ENCODE peak calls at places on chromosomes 6 and 20, in seven cellular contexts. Y is A549, C is tibial nerve, H is esophagus muscularis mucosa, X is IMR-90, L is Peyer's patch, R is upper lobe of left lung. A is an unnamed sample. For H3K4me1, the result is how much of the 10 kb centered on the place peaks cover.

GRCh38 chr20:36644032-36644712 is 1.8 kb downstream of the SLA2 start:
- DNase-seq in R (no peak), Y (no peak), L (peak), H (no peak), C (no peak), X (no peak), A (no peak)

GRCh38 chr20:53829086-53829703 is 235.6 kb upstream of the ZNF217 start:
- DNase-seq in Y (peak), R (no peak), C (peak), X (peak), H (no peak), L (no peak), A (peak)

GRCh38 chr20:2986466-2986865 is 57.0 kb upstream of the GNRH2 start:
- DNase-seq in X (peak), R (no peak), Y (no peak), C (no peak), L (no peak), H (no peak), A (no peak)

GRCh38 chr20:31485450-31486339 is 10.6 kb downstream of the REM1 start:
- DNase-seq in L (no peak), Y (no peak), C (peak), H (no peak), X (peak), R (peak), A (no peak)

GRCh38 chr6:169099411-169100202 is 154.0 kb downstream of the THBS2 start:
- DNase-seq in R (no peak), H (peak), C (no peak), L (no peak), X (peak), Y (peak), A (no peak)

GRCh38 chr20:38862226-38862625 is 56.7 kb downstream of the PPP1R16B start:
- DNase-seq in C (no peak), R (no peak), X (no peak), H (no peak), L (no peak), Y (no peak), A (no peak)

GRCh38 chr6:12010635-12011275 is 1.4 kb upstream of the HIVEP1 start:
- DNase-seq in R (peak), X (no peak), H (peak), C (peak), L (peak), Y (peak), A (peak)

GRCh38 chr6:35453236-35453635 is 1.1 kb downstream of the FANCE start:
- DNase-seq in R (no peak), L (no peak), C (no peak), X (no peak), Y (no peak), H (no peak), A (no peak)

GRCh38 chr20:11585752-11586352 is 331.8 kb upstream of the BTBD3 start:
- DNase-seq in C (no peak), Y (peak), L (no peak), H (no peak), X (peak), R (no peak), A (no peak)

GRCh38 chr6:30829016-30829415 is 55.3 kb upstream of the DDR1 start:
- DNase-seq in X (no peak), Y (no peak), H (no peak), R (no peak), L (no peak), C (no peak), A (no peak)

GRCh38 chr6:53041356-53041755 is 23.8 kb upstream of the FBXO9 start:
- DNase-seq in L (no peak), X (peak), Y (no peak), R (no peak), C (no peak), H (no peak), A (no peak)

GRCh38 chr20:48682529-48683385 is 145.0 kb downstream of the PREX1 start:
- DNase-seq in Y (no peak), R (peak), C (peak), H (no peak), L (peak), X (peak), A (peak)

GRCh38 chr6:12296255-12296573 is 6.1 kb downstream of the EDN1 start:
- DNase-seq in Y (peak), H (no peak), C (no peak), R (no peak), L (no peak), X (peak), A (no peak)

GRCh38 chr6:138500867-138501446 is 1.7 kb upstream of the NHSL1 start:
- DNase-seq in Y (no peak), R (no peak), C (no peak), L (no peak), X (peak), H (no peak), A (no peak)

GRCh38 chr20:62352402-62353288 is 14.5 kb downstream of the LAMA5 start:
- DNase-seq in R (peak), H (no peak), Y (peak), X (no peak), C (no peak), L (no peak), A (peak)

GRCh38 chr6:125432968-125433367 is 131.2 kb upstream of the HDDC2 start:
- DNase-seq in X (no peak), R (no peak), Y (no peak), H (no peak), C (no peak), L (no peak), A (no peak)

GRCh38 chr6:137224890-137225198 is 5.7 kb upstream of the IFNGR1 start:
- DNase-seq in R (no peak), X (no peak), Y (no peak), H (no peak), C (no peak), L (peak), A (no peak)

GRCh38 chr6:138752017-138752416 is 21.6 kb upstream of the CCDC28A start:
- DNase-seq in X (no peak), H (no peak), C (no peak), Y (no peak), L (no peak), R (no peak), A (no peak)

GRCh38 chr6:30841644-30842504 is 42.4 kb upstream of the DDR1 start:
- DNase-seq in C (no peak), Y (no peak), H (no peak), L (no peak), R (no peak), X (peak), A (no peak)

GRCh38 chr6:163338671-163339405 is 75.7 kb upstream of the QKI start:
- DNase-seq in R (no peak), Y (no peak), L (no peak), C (no peak), H (no peak), X (peak), A (peak)

GRCh38 chr6:163336961-163337360 is 77.6 kb upstream of the QKI start:
- DNase-seq in C (no peak), R (no peak), H (no peak), L (no peak), Y (no peak), X (no peak), A (no peak)

GRCh38 chr6:163339466-163339865 is 75.1 kb upstream of the QKI start:
- DNase-seq in H (no peak), L (no peak), X (no peak), Y (no peak), C (no peak), R (no peak), A (no peak)

GRCh38 chr6:163335671-163336545 is 78.6 kb upstream of the QKI start:
- DNase-seq in Y (no peak), X (peak), L (no peak), C (no peak), H (no peak), R (no peak), A (peak)

DNA sequence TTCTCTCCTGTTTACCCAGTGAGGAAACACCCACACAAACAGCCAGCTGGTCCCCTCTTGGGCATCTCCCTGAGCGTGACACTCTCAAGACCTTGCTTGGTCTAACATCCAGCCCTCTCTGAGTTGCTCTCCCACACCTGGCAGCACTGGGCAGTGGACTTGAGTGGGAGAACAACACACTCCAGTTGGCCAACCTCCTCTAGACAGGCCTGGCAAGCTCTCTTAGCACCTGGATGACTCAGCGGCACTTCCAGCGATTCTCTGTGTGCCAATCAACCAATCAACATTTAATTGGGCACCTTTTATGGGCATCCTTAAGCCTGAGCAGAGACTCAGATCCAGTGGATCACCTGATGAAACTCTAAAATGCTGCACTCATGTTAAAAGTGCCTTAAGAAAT is 76.6 kb upstream of the QKI start:
- DNase-seq in H (no peak), C (no peak), X (no peak), L (no peak), R (no peak), Y (no peak), A (no peak)
- TF ChIP-seq CTCF in H (no peak), C (no peak), X (no peak), L (no peak), R (no peak), Y (no peak), A (no peak)

GRCh38 chr6:89353702-89354392 is 1.3 kb upstream of the UBE2J1 start:
- DNase-seq in Y (no peak), C (no peak), R (no peak), H (no peak), L (no peak), X (no peak), A (no peak)

GRCh38 chr6:89356644-89357043 is 4.1 kb upstream of the UBE2J1 start:
- DNase-seq in X (no peak), Y (no peak), C (no peak), L (no peak), H (no peak), R (no peak), A (no peak)

GRCh38 chr6:89353118-89353556 is 615 bp upstream of the UBE2J1 start:
- DNase-seq in Y (no peak), X (no peak), L (no peak), C (no peak), R (no peak), H (no peak), A (no peak)

GRCh38 chr6:89357390-89357789 is 4.9 kb upstream of the UBE2J1 start:
- DNase-seq in L (peak), C (no peak), H (no peak), R (no peak), X (no peak), Y (no peak), A (no peak)

DNA sequence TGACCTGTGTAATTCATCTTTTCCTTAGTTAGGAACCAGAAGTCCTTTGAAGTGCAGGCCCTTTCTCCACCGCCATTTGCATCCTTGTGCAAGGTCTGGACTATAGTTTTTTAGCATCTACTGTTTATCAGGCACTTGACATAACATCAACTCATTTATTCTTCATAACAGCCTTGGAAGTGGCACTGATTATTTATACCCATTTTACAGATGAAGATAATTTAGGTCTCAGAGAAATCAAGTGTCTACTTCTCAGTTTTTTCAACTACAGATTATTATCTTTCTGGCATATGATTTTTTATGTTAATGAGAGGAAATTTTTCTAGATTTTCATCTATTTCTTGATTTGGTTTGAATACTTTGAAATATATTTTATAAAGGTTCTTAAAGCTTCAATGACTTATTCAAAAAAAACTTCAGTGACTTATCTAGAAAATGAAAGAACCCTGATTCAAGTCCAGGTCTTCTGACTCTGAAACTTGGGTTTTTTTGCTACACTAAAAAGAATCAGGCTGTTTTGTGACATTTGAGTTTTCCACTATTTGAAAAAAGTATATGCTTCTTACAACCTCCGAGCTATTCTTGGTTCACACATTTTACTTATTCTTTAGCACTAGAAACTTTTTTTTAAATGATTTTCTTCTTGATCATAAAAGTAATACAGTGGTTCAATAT is 3.1 kb upstream of the UBE2J1 start:
- DNase-seq in Y (no peak), R (no peak), L (no peak), X (no peak), H (no peak), C (no peak), A (no peak)
- H3K4me1 ChIP-seq in Y (under half), R (under half), L (under half), X (under half), H (under half), C (under half), A (under half)

GRCh38 chr20:21496452-21496851 is 17.4 kb downstream of the NKX2-2 start:
- DNase-seq in C (no peak), Y (no peak), R (no peak), H (no peak), L (no peak), X (no peak), A (no peak)
- TF ChIP-seq POLR2A in C (no peak), Y (no peak), R (no peak), H (no peak), L (no peak), X (no peak), A (no peak)

DNA sequence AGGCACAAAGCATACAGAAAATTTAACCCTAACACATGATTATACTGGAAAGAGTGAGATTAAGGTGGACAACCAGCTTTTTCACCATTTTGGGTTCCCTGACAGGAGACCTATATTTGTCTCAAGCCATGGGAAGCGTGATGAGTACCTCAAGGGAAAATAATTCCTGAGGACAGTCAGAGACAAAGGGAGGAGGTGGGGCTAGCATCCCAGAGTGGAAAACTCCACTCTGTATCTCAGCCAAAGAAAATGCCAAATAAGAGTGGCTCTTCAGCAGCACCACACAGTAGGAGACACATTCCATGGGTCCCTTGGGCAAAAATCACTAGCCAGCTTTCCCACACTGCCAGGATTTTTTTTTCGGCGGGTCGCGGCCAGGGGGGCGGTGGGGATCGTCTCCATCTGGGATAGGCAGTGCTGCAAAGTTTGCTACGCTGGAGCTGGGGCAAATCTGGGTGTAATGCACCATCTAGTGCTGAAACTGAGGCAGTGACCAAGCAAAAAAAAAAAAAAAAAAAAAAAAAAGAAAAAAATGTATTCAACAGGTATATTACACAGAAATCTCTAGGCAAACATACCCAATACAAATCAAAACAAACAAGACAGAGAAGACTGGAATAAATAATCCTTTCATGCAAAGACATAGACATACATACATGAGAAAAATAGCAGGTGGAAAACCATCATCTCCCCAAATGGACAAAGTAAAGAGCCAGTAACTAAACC is 77.3 kb upstream of the SLC35F1 start:
- DNase-seq in C (no peak), Y (peak), R (peak), L (no peak), H (no peak), X (peak), A (no peak)
- TF ChIP-seq CTCF in C (no peak), Y (peak), R (no peak), L (no peak), H (peak), X (peak), A (no peak)

GRCh38 chr20:25227317-25227831 is 20.5 kb upstream of the PYGB start:
- DNase-seq in X (peak), C (no peak), L (no peak), Y (peak), R (peak), H (no peak), A (no peak)
- H3K4me1 ChIP-seq in X (under half), C (under half), L (under half), Y (half or more), R (under half), H (half or more), A (under half)

GRCh38 chr6:151514000-151514730 is 20.3 kb downstream of the CCDC170 start:
- DNase-seq in L (no peak), H (no peak), X (no peak), C (no peak), R (no peak), Y (no peak), A (no peak)
- TF ChIP-seq POLR2A in L (no peak), H (no peak), X (no peak), C (no peak), R (no peak), Y (no peak), A (no peak)

A was measured in gastrocnemius medialis.